ENCODE peak calls at places on chromosomes 2 and 18, in five cellular contexts. One of them, this sample, is unnamed.

GRCh38 chr2:38068228-38068627 is 7.7 kb downstream of the CYP1B1 start:
- DNase-seq in GM12865: no peak
- DNase-seq in endodermal cell: no peak
- DNase-seq in astrocyte of the spinal cord: no peak
- DNase-seq in foreskin fibroblast: peak; percentile 65
- DNase-seq in this sample: no peak

GRCh38 chr2:120767486-120768005 is 31.9 kb downstream of the GLI2 start:
- DNase-seq in GM12865: no peak
- DNase-seq in endodermal cell: peak; percentile 36
- DNase-seq in astrocyte of the spinal cord: no peak
- DNase-seq in foreskin fibroblast: no peak
- DNase-seq in this sample: no peak

GRCh38 chr2:204655101-204655500 is 109.8 kb downstream of the PARD3B start:
- DNase-seq in GM12865: no peak
- DNase-seq in endodermal cell: no peak
- DNase-seq in astrocyte of the spinal cord: no peak
- DNase-seq in foreskin fibroblast: peak; percentile 75
- DNase-seq in this sample: no peak

GRCh38 chr18:657998-658946 is 819 bp downstream of the TYMS start:
- DNase-seq in GM12865: peak; percentile 92
- DNase-seq in endodermal cell: peak; percentile 96
- DNase-seq in astrocyte of the spinal cord: peak; percentile 89
- DNase-seq in foreskin fibroblast: peak; percentile 95
- DNase-seq in this sample: peak; percentile 65

GRCh38 chr2:55027226-55027625 is 23.0 kb downstream of the RTN4 start:
- DNase-seq in GM12865: no peak
- DNase-seq in endodermal cell: no peak
- DNase-seq in astrocyte of the spinal cord: no peak
- DNase-seq in foreskin fibroblast: no peak
- DNase-seq in this sample: no peak

GRCh38 chr18:79382681-79383387 is 12.9 kb upstream of the NFATC1 start:
- DNase-seq in GM12865: no peak
- DNase-seq in endodermal cell: no peak
- DNase-seq in astrocyte of the spinal cord: no peak
- DNase-seq in foreskin fibroblast: no peak
- DNase-seq in this sample: no peak

GRCh38 chr2:70771446-70771845 is 3.4 kb upstream of the ADD2 start:
- DNase-seq in GM12865: peak; percentile 44
- DNase-seq in endodermal cell: no peak
- DNase-seq in astrocyte of the spinal cord: no peak
- DNase-seq in foreskin fibroblast: no peak
- DNase-seq in this sample: no peak

GRCh38 chr2:127115471-127116199 is 8.7 kb upstream of the BIN1 start:
- DNase-seq in GM12865: no peak
- DNase-seq in endodermal cell: no peak
- DNase-seq in astrocyte of the spinal cord: no peak
- DNase-seq in foreskin fibroblast: no peak
- DNase-seq in this sample: peak; percentile 97

GRCh38 chr2:79090678-79091077 is 2.9 kb upstream of the REG1B start:
- DNase-seq in GM12865: no peak
- DNase-seq in endodermal cell: no peak
- DNase-seq in astrocyte of the spinal cord: no peak
- DNase-seq in foreskin fibroblast: no peak
- DNase-seq in this sample: no peak

GRCh38 chr2:2114745-2115245 is 216.3 kb downstream of the MYT1L start:
- DNase-seq in GM12865: no peak
- DNase-seq in endodermal cell: no peak
- DNase-seq in astrocyte of the spinal cord: no peak
- DNase-seq in foreskin fibroblast: no peak
- DNase-seq in this sample: no peak

GRCh38 chr18:76450912-76451421 is 44.1 kb downstream of the ZNF516 start:
- DNase-seq in GM12865: peak; percentile 60
- DNase-seq in endodermal cell: peak; percentile 70
- DNase-seq in astrocyte of the spinal cord: no peak
- DNase-seq in foreskin fibroblast: peak; percentile 80
- DNase-seq in this sample: no peak

GRCh38 chr2:144421606-144422510 is 98.1 kb downstream of the ZEB2 start:
- DNase-seq in GM12865: no peak
- DNase-seq in endodermal cell: no peak
- DNase-seq in astrocyte of the spinal cord: no peak
- DNase-seq in foreskin fibroblast: peak; percentile 25
- DNase-seq in this sample: no peak

GRCh38 chr2:134039912-134040581 is 213.8 kb upstream of the MGAT5 start:
- DNase-seq in GM12865: peak; percentile 40
- DNase-seq in endodermal cell: no peak
- DNase-seq in astrocyte of the spinal cord: no peak
- DNase-seq in foreskin fibroblast: no peak
- DNase-seq in this sample: no peak
- H3K4me3 ChIP-seq in GM12865: no peak overlapping the region
- H3K4me3 ChIP-seq in endodermal cell: no peak overlapping the region
- H3K4me3 ChIP-seq in astrocyte of the spinal cord: no peak overlapping the region
- H3K4me3 ChIP-seq in foreskin fibroblast: no peak overlapping the region
- H3K4me3 ChIP-seq in this sample: no peak overlapping the region

GRCh38 chr2:12605936-12606335 is 110.8 kb upstream of the TRIB2 start:
- DNase-seq in GM12865: no peak
- DNase-seq in endodermal cell: no peak
- DNase-seq in astrocyte of the spinal cord: peak; percentile 23
- DNase-seq in foreskin fibroblast: peak; percentile 16
- DNase-seq in this sample: no peak

GRCh38 chr2:12605366-12605765 is 111.4 kb upstream of the TRIB2 start:
- DNase-seq in GM12865: no peak
- DNase-seq in endodermal cell: no peak
- DNase-seq in astrocyte of the spinal cord: no peak
- DNase-seq in foreskin fibroblast: no peak
- DNase-seq in this sample: no peak

GRCh38 chr2:12607971-12608370 is 108.8 kb upstream of the TRIB2 start:
- DNase-seq in GM12865: no peak
- DNase-seq in endodermal cell: no peak
- DNase-seq in astrocyte of the spinal cord: peak; percentile 23
- DNase-seq in foreskin fibroblast: peak; percentile 32
- DNase-seq in this sample: no peak

GRCh38 chr2:12604248-12604801 is 112.4 kb upstream of the TRIB2 start:
- DNase-seq in GM12865: no peak
- DNase-seq in endodermal cell: no peak
- DNase-seq in astrocyte of the spinal cord: no peak
- DNase-seq in foreskin fibroblast: no peak
- DNase-seq in this sample: no peak

GRCh38 chr2:12606472-12607000 is 110.2 kb upstream of the TRIB2 start:
- DNase-seq in GM12865: no peak
- DNase-seq in endodermal cell: no peak
- DNase-seq in astrocyte of the spinal cord: peak; percentile 73
- DNase-seq in foreskin fibroblast: peak; percentile 72
- DNase-seq in this sample: no peak
- TF ChIP-seq CTCF in GM12865: no peak
- TF ChIP-seq CTCF in endodermal cell: peak; percentile 52
- TF ChIP-seq CTCF in astrocyte of the spinal cord: peak; percentile 37
- TF ChIP-seq CTCF in foreskin fibroblast: peak; percentile 21
- TF ChIP-seq CTCF in this sample: peak; percentile 34

DNA sequence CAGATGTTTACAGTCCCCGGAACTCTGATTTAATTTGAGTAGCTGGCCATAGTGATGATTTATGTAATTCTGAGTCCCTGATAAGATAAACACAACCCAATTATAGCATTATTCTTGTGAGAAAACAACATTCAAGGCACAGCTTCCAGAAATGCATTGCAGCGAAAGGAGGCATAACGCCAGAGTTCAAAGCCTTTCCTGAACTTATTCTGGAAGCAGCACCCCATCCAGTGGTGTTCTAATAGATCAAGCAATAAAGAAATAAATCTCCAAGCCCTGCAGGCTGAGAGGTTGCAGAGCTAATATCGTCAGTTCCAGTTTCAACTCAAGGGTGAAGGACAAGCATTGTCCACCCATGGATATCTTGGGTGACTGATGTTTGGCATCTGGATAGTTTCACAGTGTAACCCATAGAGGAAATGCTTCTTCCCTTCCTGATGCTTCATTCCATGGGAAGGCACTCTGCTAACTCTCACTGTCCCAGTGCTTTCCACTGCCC is 18.8 kb downstream of the CDH2 start:
- DNase-seq in GM12865: no peak
- DNase-seq in endodermal cell: no peak
- DNase-seq in astrocyte of the spinal cord: no peak
- DNase-seq in foreskin fibroblast: peak; percentile 41
- DNase-seq in this sample: no peak
- H3K4me3 ChIP-seq in GM12865: no peak overlapping the region
- H3K4me3 ChIP-seq in endodermal cell: peak overlapping the region; percentile 43
- H3K4me3 ChIP-seq in astrocyte of the spinal cord: no peak overlapping the region
- H3K4me3 ChIP-seq in foreskin fibroblast: no peak overlapping the region
- H3K4me3 ChIP-seq in this sample: no peak overlapping the region

DNA sequence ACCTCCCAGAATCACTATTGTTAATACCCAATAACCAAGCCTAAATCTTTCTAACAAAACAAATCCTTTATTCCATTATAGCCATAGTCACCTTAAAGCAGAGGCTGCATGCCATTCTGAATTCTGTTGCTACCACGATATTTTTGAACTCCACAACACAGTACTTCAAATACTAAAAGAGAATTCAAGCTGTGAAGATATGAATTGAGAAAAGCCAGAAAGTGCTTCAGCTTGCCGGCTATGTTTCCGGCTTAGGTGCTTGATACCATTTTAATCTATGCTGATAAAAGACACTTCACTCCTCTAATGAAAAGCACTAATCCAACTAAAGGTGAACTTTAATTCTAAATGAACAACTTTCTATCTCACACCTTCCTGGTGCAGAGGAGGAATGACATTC is 41.3 kb downstream of the GAREM1 start:
- DNase-seq in GM12865: no peak
- DNase-seq in endodermal cell: no peak
- DNase-seq in astrocyte of the spinal cord: no peak
- DNase-seq in foreskin fibroblast: no peak
- DNase-seq in this sample: no peak
- TF ChIP-seq CTCF in GM12865: no peak
- TF ChIP-seq CTCF in endodermal cell: no peak
- TF ChIP-seq CTCF in astrocyte of the spinal cord: no peak
- TF ChIP-seq CTCF in foreskin fibroblast: no peak
- TF ChIP-seq CTCF in this sample: no peak

DNA sequence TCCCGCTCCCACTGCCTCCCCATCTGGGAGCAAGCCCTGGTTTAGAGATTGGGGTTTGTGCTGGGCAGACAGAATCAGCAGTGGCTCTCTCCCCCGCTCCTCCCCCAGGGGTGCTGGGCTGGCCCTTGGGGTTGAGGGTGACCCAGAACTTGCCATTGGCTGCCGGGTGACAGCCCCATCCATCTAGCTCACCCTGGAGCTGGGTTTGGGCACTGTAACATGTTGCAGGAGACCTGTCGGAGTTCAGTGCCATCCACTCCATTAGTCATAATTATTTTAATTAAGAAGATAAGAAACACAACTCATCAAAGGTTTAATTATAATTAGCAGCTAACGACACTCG is 111.4 kb upstream of the OTOS start:
- DNase-seq in GM12865: no peak
- DNase-seq in endodermal cell: no peak
- DNase-seq in astrocyte of the spinal cord: no peak
- DNase-seq in foreskin fibroblast: no peak
- DNase-seq in this sample: no peak
- H3K4me3 ChIP-seq in GM12865: no peak overlapping the region
- H3K4me3 ChIP-seq in endodermal cell: no peak overlapping the region
- H3K4me3 ChIP-seq in astrocyte of the spinal cord: no peak overlapping the region
- H3K4me3 ChIP-seq in foreskin fibroblast: no peak overlapping the region
- H3K4me3 ChIP-seq in this sample: no peak overlapping the region

DNA sequence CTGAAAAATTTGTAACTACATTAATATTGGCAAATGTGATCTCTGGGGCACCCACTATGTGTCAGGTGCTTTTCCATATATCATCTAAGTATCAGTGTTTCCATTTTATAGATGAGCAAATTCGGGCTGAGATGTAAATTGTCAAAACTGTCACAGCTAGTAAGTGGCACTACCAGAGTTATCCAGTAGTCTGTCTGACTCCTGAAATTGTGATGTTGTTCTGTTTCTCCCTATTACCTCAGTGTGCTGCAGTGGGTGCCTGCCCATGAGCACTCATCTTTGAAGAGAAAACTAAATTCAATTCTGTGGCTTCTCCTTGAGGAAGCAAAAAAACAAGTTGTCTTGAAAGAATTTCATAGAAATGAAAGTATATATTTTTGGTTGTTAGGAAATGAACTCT is 467.4 kb upstream of the FANCL start:
- DNase-seq in GM12865: no peak
- DNase-seq in endodermal cell: no peak
- DNase-seq in astrocyte of the spinal cord: no peak
- DNase-seq in foreskin fibroblast: no peak
- DNase-seq in this sample: no peak
- TF ChIP-seq CTCF in GM12865: no peak
- TF ChIP-seq CTCF in endodermal cell: peak; percentile 56
- TF ChIP-seq CTCF in astrocyte of the spinal cord: no peak
- TF ChIP-seq CTCF in foreskin fibroblast: no peak
- TF ChIP-seq CTCF in this sample: no peak

GRCh38 chr2:85308201-85308600 is 19.6 kb downstream of the TGOLN2 start:
- DNase-seq in GM12865: no peak
- DNase-seq in endodermal cell: no peak
- DNase-seq in astrocyte of the spinal cord: no peak
- DNase-seq in foreskin fibroblast: no peak
- DNase-seq in this sample: no peak
- H3K4me3 ChIP-seq in GM12865: no peak overlapping the region
- H3K4me3 ChIP-seq in endodermal cell: no peak overlapping the region
- H3K4me3 ChIP-seq in astrocyte of the spinal cord: no peak overlapping the region
- H3K4me3 ChIP-seq in foreskin fibroblast: no peak overlapping the region
- H3K4me3 ChIP-seq in this sample: no peak overlapping the region

GRCh38 chr2:100822587-100823248 is 2.8 kb downstream of the NPAS2 start:
- DNase-seq in GM12865: no peak
- DNase-seq in endodermal cell: no peak
- DNase-seq in astrocyte of the spinal cord: peak; percentile 43
- DNase-seq in foreskin fibroblast: peak; percentile 83
- DNase-seq in this sample: peak; percentile 88

GRCh38 chr2:100820346-100821254 is 661 bp downstream of the NPAS2 start:
- DNase-seq in GM12865: no peak
- DNase-seq in endodermal cell: peak; percentile 61
- DNase-seq in astrocyte of the spinal cord: no peak
- DNase-seq in foreskin fibroblast: peak; percentile 22
- DNase-seq in this sample: no peak

GRCh38 chr2:100819365-100820345 is at the start of gene NPAS2:
- DNase-seq in GM12865: no peak
- DNase-seq in endodermal cell: peak; percentile 75
- DNase-seq in astrocyte of the spinal cord: peak; percentile 43
- DNase-seq in foreskin fibroblast: peak; percentile 79
- DNase-seq in this sample: no peak

GRCh38 chr2:100821913-100822260 is 1.9 kb downstream of the NPAS2 start:
- DNase-seq in GM12865: no peak
- DNase-seq in endodermal cell: no peak
- DNase-seq in astrocyte of the spinal cord: no peak
- DNase-seq in foreskin fibroblast: no peak
- DNase-seq in this sample: no peak

DNA sequence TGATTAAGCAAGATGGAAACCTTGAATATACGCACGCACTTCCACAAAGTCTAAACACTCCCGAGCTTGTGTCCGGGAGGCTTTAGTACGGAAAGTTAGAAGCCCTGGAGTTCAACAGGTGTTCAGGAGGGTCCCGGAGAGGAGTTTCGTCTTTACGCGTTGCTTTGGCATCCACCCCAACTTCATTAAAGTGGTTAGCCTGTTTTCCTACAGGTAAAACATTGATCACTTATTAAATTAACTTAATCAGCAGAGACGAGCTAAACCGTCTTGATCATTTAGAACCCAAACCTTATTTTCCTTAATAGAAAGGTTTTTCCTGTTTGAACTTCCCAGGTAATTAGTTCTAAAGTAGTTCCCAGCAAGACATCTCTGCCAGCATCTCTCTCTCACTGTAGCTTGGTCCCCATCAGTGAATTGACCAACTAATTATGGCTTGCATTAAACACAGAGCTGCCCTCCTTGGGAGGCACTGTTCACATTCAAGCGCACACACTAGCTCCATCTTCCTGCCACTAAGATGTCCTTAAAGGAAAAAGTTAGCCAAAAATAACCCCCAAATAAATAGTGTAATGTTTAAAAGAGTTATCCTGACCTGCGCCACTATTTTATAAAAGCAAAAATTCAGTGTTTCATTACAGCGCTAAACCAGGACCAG is 1.4 kb downstream of the NPAS2 start:
- DNase-seq in GM12865: no peak
- DNase-seq in endodermal cell: no peak
- DNase-seq in astrocyte of the spinal cord: peak; percentile 32
- DNase-seq in foreskin fibroblast: peak; percentile 63
- DNase-seq in this sample: no peak
- TF ChIP-seq CTCF in GM12865: no peak
- TF ChIP-seq CTCF in endodermal cell: no peak
- TF ChIP-seq CTCF in astrocyte of the spinal cord: no peak
- TF ChIP-seq CTCF in foreskin fibroblast: no peak
- TF ChIP-seq CTCF in this sample: no peak

This sample was measured in retinal pigment epithelial cell.